ENCODE peak calls at places on chromosomes 2 and 18, in six cellular contexts. Y is upper lobe of left lung, Q is heart left ventricle, V is psoas muscle, E is uterus, P is upper lobe of right lung. R is an unnamed sample.

GRCh38 chr2:233020454-233020853 is 7.4 kb upstream of the NGEF start:
- DNase-seq in Y (no peak), Q (no peak), V (no peak), E (no peak), P (no peak), R (no peak)

GRCh38 chr2:109254174-109254904 is 125.3 kb downstream of the SH3RF3 start:
- DNase-seq in Y (no peak), Q (no peak), V (no peak), E (no peak), P (peak; percentile 59), R (no peak)

GRCh38 chr2:1140389-1141003 is 189.8 kb downstream of the SNTG2 start:
- DNase-seq in Y (no peak), Q (no peak), V (no peak), E (no peak), P (no peak), R (no peak)

GRCh38 chr2:59530258-59530657 is 1023.2 kb downstream of the BCL11A start:
- DNase-seq in Y (no peak), Q (no peak), V (no peak), E (no peak), P (no peak), R (no peak)

GRCh38 chr18:22709288-22710060 is 223.7 kb upstream of the RBBP8 start:
- DNase-seq in Y (no peak), Q (no peak), V (no peak), E (peak; percentile 74), P (no peak), R (no peak)

GRCh38 chr2:173397539-173397938 is 42.9 kb downstream of the CDCA7 start:
- DNase-seq in Y (no peak), Q (no peak), V (no peak), E (no peak), P (no peak), R (no peak)

GRCh38 chr2:69359371-69359770 is 27.7 kb downstream of the GFPT1 start:
- DNase-seq in Y (no peak), Q (no peak), V (no peak), E (no peak), P (no peak), R (no peak)

GRCh38 chr18:49886891-49887764 is 73.8 kb upstream of the ACAA2 start:
- DNase-seq in Y (no peak), Q (no peak), V (no peak), E (no peak), P (peak; percentile 16), R (no peak)

GRCh38 chr2:11615209-11615608 is 54.8 kb downstream of the NTSR2 start:
- DNase-seq in Y (no peak), Q (no peak), V (no peak), E (no peak), P (no peak), R (no peak)

GRCh38 chr2:118580651-118581050 is 266.8 kb downstream of the EN1 start:
- DNase-seq in Y (no peak), Q (no peak), V (no peak), E (no peak), P (no peak), R (peak; percentile 53)

GRCh38 chr2:169362346-169363026 is at the start of gene LRP2:
- DNase-seq in Y (peak; percentile 42), Q (no peak), V (peak; percentile 48), E (no peak), P (peak; percentile 74), R (no peak)

GRCh38 chr2:218815649-218816048 is 16.0 kb downstream of the PRKAG3 start:
- DNase-seq in Y (no peak), Q (no peak), V (no peak), E (no peak), P (no peak), R (no peak)

GRCh38 chr2:232890536-232890895 is 20.5 kb downstream of the SNORC start:
- DNase-seq in Y (no peak), Q (no peak), V (peak; percentile 24), E (no peak), P (peak; percentile 60), R (no peak)

GRCh38 chr2:168849610-168850009 is 40.6 kb downstream of the SPC25 start:
- DNase-seq in Y (no peak), Q (peak; percentile 26), V (peak; percentile 48), E (no peak), P (no peak), R (no peak)

GRCh38 chr2:210224660-210225460 is at the start of gene ACADL:
- DNase-seq in Y (peak; percentile 79), Q (peak; percentile 47), V (peak; percentile 85), E (peak; percentile 25), P (peak; percentile 93), R (no peak)

GRCh38 chr2:74379851-74380789 is at the start of gene DCTN1:
- DNase-seq in Y (peak; percentile 69), Q (peak; percentile 57), V (peak; percentile 68), E (peak; percentile 48), P (no peak), R (no peak)

GRCh38 chr2:51003345-51004192 is 28.4 kb downstream of the NRXN1 start:
- DNase-seq in Y (no peak), Q (no peak), V (no peak), E (no peak), P (no peak), R (peak; percentile 33)

DNA sequence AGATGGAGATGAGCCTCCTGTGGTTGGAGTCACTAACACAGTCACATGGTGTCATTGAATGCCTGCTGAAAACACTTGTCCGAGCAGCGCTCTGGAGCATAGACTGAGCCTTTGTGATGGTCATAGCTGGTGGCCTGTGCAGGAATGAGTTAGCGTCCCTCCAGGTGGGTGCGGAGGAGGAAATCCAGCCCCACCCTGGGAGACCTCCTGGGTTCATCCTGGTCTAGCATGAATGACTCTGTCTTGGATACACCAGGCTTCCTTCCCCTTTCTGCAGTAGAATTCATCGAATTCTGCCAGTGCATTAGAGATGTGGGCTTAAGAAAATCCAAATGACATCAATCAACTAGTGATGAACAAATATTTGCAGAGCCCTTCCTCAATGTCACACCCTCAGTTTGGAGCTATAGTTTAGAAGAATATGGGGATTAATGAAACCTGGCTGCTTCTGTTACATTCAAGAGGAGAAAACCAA is 136.6 kb downstream of the DDX1 start:
- DNase-seq in Y (no peak), Q (no peak), V (no peak), E (no peak), P (no peak), R (no peak)
- H3K27me3 ChIP-seq in Y (no peaks in the 10 kb centered on the region), Q (no peaks in the 10 kb centered on the region), V (no peaks in the 10 kb centered on the region), E (no peaks in the 10 kb centered on the region), P (no peaks in the 10 kb centered on the region), R (peaks cover 28% of the 10 kb centered on the region)

GRCh38 chr18:51345848-51346391 is 148.4 kb upstream of the MEX3C start:
- DNase-seq in Y (no peak), Q (no peak), V (no peak), E (no peak), P (no peak), R (no peak)
- H3K27ac ChIP-seq in Y (no peak overlapping the region), Q (no peak overlapping the region), V (no peak overlapping the region), E (no peak overlapping the region), P (no peak overlapping the region), R (no peak overlapping the region)

DNA sequence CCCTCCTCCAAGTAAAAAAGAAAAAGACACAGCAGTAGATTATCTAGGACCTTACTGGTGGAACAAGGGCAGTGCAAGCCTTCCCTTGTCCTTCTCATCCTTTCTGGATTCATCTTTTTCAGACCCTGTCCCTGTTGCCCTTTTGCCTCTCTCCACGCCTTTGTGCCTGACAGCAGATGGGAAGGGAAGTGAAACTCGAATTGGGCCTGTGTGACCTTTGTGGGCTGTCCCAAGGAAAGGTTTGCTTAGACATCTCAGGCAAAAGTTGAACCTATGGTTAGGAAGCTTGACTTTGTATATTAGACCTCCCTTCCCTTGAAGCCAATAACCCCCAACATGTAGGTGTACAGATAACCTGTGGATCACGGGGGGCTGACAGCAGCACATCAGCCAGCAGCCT is 185.3 kb downstream of the PRKCE start:
- DNase-seq in Y (no peak), Q (no peak), V (no peak), E (no peak), P (no peak), R (no peak)
- TF ChIP-seq CTCF in Y (no peak), Q (no peak), V (no peak), E (no peak), P (no peak), R (no peak)

GRCh38 chr2:44967056-44967455 is 25.6 kb downstream of the SIX3 start:
- DNase-seq in Y (no peak), Q (no peak), V (no peak), E (no peak), P (no peak), R (no peak)

GRCh38 chr2:44964704-44965343 is 23.3 kb downstream of the SIX3 start:
- DNase-seq in Y (no peak), Q (no peak), V (no peak), E (no peak), P (no peak), R (no peak)

GRCh38 chr2:44962176-44962695 is 20.7 kb downstream of the SIX3 start:
- DNase-seq in Y (no peak), Q (no peak), V (no peak), E (no peak), P (no peak), R (no peak)

GRCh38 chr2:44969936-44970335 is 28.4 kb downstream of the SIX3 start:
- DNase-seq in Y (no peak), Q (no peak), V (no peak), E (no peak), P (no peak), R (peak; percentile 83)

DNA sequence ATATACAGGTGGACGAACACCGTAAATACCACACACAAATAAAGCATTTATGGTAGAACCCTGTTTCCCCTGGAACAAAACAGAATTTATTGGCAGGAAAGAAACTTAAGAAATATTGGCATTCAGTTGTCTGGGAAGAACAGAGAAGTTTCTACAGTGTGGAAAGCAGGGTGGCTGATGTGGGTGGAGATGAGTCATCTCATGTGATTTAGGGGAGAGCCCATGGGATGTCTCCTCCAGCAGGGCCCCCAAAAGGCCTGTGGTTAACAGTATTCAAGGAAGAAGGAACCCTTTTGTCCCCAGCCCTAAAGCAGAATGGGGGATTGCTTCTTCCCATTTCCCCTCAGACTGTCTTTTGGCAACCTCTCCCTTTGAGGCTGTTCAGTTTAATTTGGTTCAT is 24.2 kb downstream of the SIX3 start:
- DNase-seq in Y (no peak), Q (no peak), V (no peak), E (no peak), P (no peak), R (no peak)
- H3K27me3 ChIP-seq in Y (no peaks in the 10 kb centered on the region), Q (peaks cover 29% of the 10 kb centered on the region), V (peaks cover 2% of the 10 kb centered on the region), E (no peaks in the 10 kb centered on the region), P (peaks cover 18% of the 10 kb centered on the region), R (no peaks in the 10 kb centered on the region)

DNA sequence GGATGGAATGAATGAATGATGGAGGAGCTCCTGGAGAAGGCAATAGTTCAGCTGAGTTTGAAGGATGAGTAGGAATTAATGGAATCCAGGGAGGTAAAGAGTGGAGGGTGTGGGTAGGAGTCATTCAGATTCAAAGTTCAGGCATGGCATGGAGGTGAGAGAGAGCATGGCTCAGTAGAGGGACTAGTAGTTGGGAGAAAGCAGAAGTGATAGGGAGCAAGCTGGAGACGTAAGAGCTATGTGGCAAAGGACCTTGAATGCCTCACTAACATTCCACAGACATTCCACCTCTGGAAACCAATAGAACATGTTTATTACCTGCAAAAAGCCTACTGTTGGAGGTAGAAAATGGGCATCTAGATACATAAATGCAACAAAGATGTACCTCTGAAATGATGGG is 170.1 kb downstream of the HAUS1 start:
- DNase-seq in Y (no peak), Q (no peak), V (no peak), E (no peak), P (no peak), R (no peak)
- H3K27ac ChIP-seq in Y (no peak overlapping the region), Q (no peak overlapping the region), V (no peak overlapping the region), E (no peak overlapping the region), P (no peak overlapping the region), R (no peak overlapping the region)

R was measured in foreskin keratinocyte.